ENCODE peak calls at places on chromosome 19, in eight cellular contexts. C is T-helper 2 cell; L is foreskin fibroblast; O is hypothalamus; U is ureter; I is neural crest cell; R is stromal cell of bone marrow; J is stimulated activated CD8-positive, alpha-beta memory T cell treated with anti-CD3 and anti-CD28 coated beads, Interleukin-15, amount 100 ng/mL, for 48 hours. A is an unnamed sample.

GRCh38 chr19:38705197-38706019 is 38.9 kb downstream of the CAPN12 start:
- DNase-seq in C (no peak), L (no peak), O (no peak), U (no peak), I (no peak), R (no peak), J (no peak), A (no peak)

GRCh38 chr19:34232566-34233481 is 21.5 kb upstream of the GARRE1 start:
- DNase-seq in C (no peak), L (peak), O (peak), U (no peak), I (no peak), R (peak), J (no peak), A (no peak)

GRCh38 chr19:15397782-15398181 is 18.2 kb upstream of the AKAP8 start:
- DNase-seq in C (no peak), L (no peak), O (no peak), U (no peak), I (no peak), R (no peak), J (no peak), A (no peak)

GRCh38 chr19:57141699-57142098 is 3.3 kb downstream of the ZIM3 start:
- DNase-seq in C (no peak), L (no peak), O (no peak), U (no peak), I (no peak), R (no peak), J (no peak), A (no peak)

GRCh38 chr19:57465680-57466381 is 8.9 kb upstream of the VN1R1 start:
- DNase-seq in C (no peak), L (peak), O (no peak), U (no peak), I (no peak), R (no peak), J (no peak), A (no peak)

GRCh38 chr19:16324384-16325160 is at the start of gene KLF2:
- DNase-seq in C (peak), L (peak), O (peak), U (peak), I (peak), R (peak), J (peak), A (peak)

GRCh38 chr19:11556634-11557420 is 2.2 kb downstream of the ELOF1 start:
- DNase-seq in C (no peak), L (no peak), O (no peak), U (no peak), I (no peak), R (no peak), J (no peak), A (no peak)

GRCh38 chr19:55638864-55639359 is 1.9 kb upstream of the ZNF580 start:
- DNase-seq in C (peak), L (peak), O (no peak), U (no peak), I (peak), R (no peak), J (peak), A (no peak)

GRCh38 chr19:40465025-40465780 is at the start of gene BLVRB:
- DNase-seq in C (no peak), L (peak), O (no peak), U (no peak), I (no peak), R (peak), J (no peak), A (no peak)

GRCh38 chr19:1168877-1169791 is 4.9 kb downstream of the SBNO2 start:
- DNase-seq in C (no peak), L (peak), O (peak), U (peak), I (no peak), R (peak), J (no peak), A (peak)

GRCh38 chr19:10471909-10472308 is 31.2 kb downstream of the KEAP1 start:
- DNase-seq in C (no peak), L (peak), O (no peak), U (no peak), I (no peak), R (no peak), J (no peak), A (no peak)

GRCh38 chr19:4866595-4867424 is 657 bp downstream of the PLIN3 start:
- DNase-seq in C (peak), L (peak), O (peak), U (peak), I (peak), R (peak), J (peak), A (peak)